ENCODE peak calls at places on chromosomes 1 and 21, in nine cellular contexts. M, A, S, H, B, L, W, J and O are unnamed samples. For H3K36me3 and H3K27me3, the result is how much of the 10 kb centered on the place peaks cover.

GRCh38 chr1:3752400-3752945 is at the start of gene CCDC27:
- DNase-seq in M (no peak), A (no peak), S (no peak), H (no peak), B (no peak), L (no peak), W (no peak), J (no peak), O (no peak)

GRCh38 chr1:213977486-213977842 is 10.3 kb upstream of the PROX1 start:
- DNase-seq in M (no peak), A (no peak), S (no peak), H (no peak), B (no peak), L (no peak), W (no peak), J (no peak), O (no peak)

GRCh38 chr1:156414440-156415064 is 45.5 kb downstream of the RHBG start:
- DNase-seq in M (no peak), A (no peak), S (no peak), H (no peak), B (no peak), L (no peak), W (no peak), J (no peak), O (no peak)

GRCh38 chr1:22658385-22659163 is 5.5 kb downstream of the C1QB start:
- DNase-seq in M (no peak), A (no peak), S (no peak), H (no peak), B (no peak), L (no peak), W (no peak), J (no peak), O (no peak)

GRCh38 chr1:116020668-116021272 is 44.5 kb downstream of the SLC22A15 start:
- DNase-seq in M (no peak), A (no peak), S (peak), H (peak), B (peak), L (peak), W (peak), J (peak), O (peak)

GRCh38 chr1:1892079-1892762 is 1.3 kb upstream of the GNB1 start:
- DNase-seq in M (no peak), A (no peak), S (no peak), H (no peak), B (peak), L (no peak), W (no peak), J (no peak), O (no peak)

GRCh38 chr1:213186168-213186567 is 135.1 kb downstream of the RPS6KC1 start:
- DNase-seq in M (no peak), A (no peak), S (no peak), H (no peak), B (no peak), L (no peak), W (no peak), J (no peak), O (no peak)

GRCh38 chr1:36576677-36577076 is 94.0 kb upstream of the CSF3R start:
- DNase-seq in M (no peak), A (no peak), S (no peak), H (no peak), B (no peak), L (no peak), W (no peak), J (no peak), O (no peak)

GRCh38 chr1:95409901-95410300 is 175.9 kb downstream of the RWDD3 start:
- DNase-seq in M (no peak), A (no peak), S (no peak), H (no peak), B (no peak), L (no peak), W (no peak), J (no peak), O (no peak)

GRCh38 chr1:36352910-36353878 is 29.7 kb upstream of the EVA1B start:
- DNase-seq in M (no peak), A (no peak), S (no peak), H (no peak), B (no peak), L (no peak), W (peak), J (no peak), O (no peak)

GRCh38 chr1:240004086-240004749 is 87.5 kb upstream of the FMN2 start:
- DNase-seq in M (no peak), A (no peak), S (no peak), H (no peak), B (no peak), L (peak), W (peak), J (no peak), O (peak)

GRCh38 chr1:169925505-169926482 is 32.1 kb upstream of the SCYL3 start:
- DNase-seq in M (no peak), A (no peak), S (no peak), H (no peak), B (peak), L (no peak), W (no peak), J (no peak), O (no peak)

GRCh38 chr1:232016636-232017035 is 390.0 kb downstream of the DISC1 start:
- DNase-seq in M (no peak), A (no peak), S (no peak), H (no peak), B (no peak), L (no peak), W (no peak), J (no peak), O (no peak)

GRCh38 chr1:87115317-87115885 is 201.0 kb downstream of the HS2ST1 start:
- DNase-seq in M (no peak), A (no peak), S (no peak), H (no peak), B (no peak), L (no peak), W (peak), J (no peak), O (no peak)

GRCh38 chr21:42923553-42924432 is 1.6 kb downstream of the ERVH48-1 start:
- DNase-seq in M (peak), A (peak), S (peak), H (peak), B (peak), L (peak), W (peak), J (peak), O (peak)

GRCh38 chr1:32992489-32993214 is 28.0 kb upstream of the RNF19B start:
- DNase-seq in M (peak), A (no peak), S (no peak), H (peak), B (peak), L (peak), W (peak), J (peak), O (no peak)

GRCh38 chr21:45074818-45075605 is 632 bp downstream of the ADARB1 start:
- DNase-seq in M (peak), A (peak), S (peak), H (no peak), B (no peak), L (peak), W (peak), J (no peak), O (no peak)

GRCh38 chr1:218659911-218660677 is 315.0 kb downstream of the TGFB2 start:
- DNase-seq in M (no peak), A (no peak), S (no peak), H (no peak), B (no peak), L (no peak), W (no peak), J (no peak), O (no peak)

GRCh38 chr1:156247460-156248322 is at the start of gene PAQR6:
- DNase-seq in M (no peak), A (no peak), S (no peak), H (no peak), B (no peak), L (peak), W (no peak), J (no peak), O (no peak)

GRCh38 chr1:112702420-112703261 is 4.3 kb downstream of the RHOC start:
- DNase-seq in M (peak), A (no peak), S (no peak), H (no peak), B (no peak), L (no peak), W (no peak), J (no peak), O (no peak)

GRCh38 chr1:111745670-111746613 is 6.7 kb upstream of the INKA2 start:
- DNase-seq in M (no peak), A (no peak), S (no peak), H (peak), B (no peak), L (no peak), W (no peak), J (no peak), O (no peak)

GRCh38 chr1:111906816-111907215 is 82.7 kb downstream of the KCND3 start:
- DNase-seq in M (no peak), A (no peak), S (no peak), H (no peak), B (no peak), L (no peak), W (no peak), J (no peak), O (no peak)

GRCh38 chr1:162206749-162207635 is 137.5 kb downstream of the NOS1AP start:
- DNase-seq in M (peak), A (no peak), S (no peak), H (no peak), B (no peak), L (no peak), W (peak), J (no peak), O (no peak)

GRCh38 chr1:109654519-109654918 is 1.4 kb upstream of the GSTM4 start:
- DNase-seq in M (no peak), A (peak), S (no peak), H (no peak), B (no peak), L (no peak), W (no peak), J (no peak), O (no peak)

GRCh38 chr1:11731719-11732283 is 4.1 kb upstream of the AGTRAP start:
- DNase-seq in M (peak), A (peak), S (no peak), H (peak), B (no peak), L (peak), W (peak), J (no peak), O (no peak)

GRCh38 chr1:168726719-168727118 is 2.3 kb downstream of the DPT start:
- DNase-seq in M (no peak), A (no peak), S (no peak), H (no peak), B (no peak), L (no peak), W (no peak), J (no peak), O (no peak)

GRCh38 chr21:25490742-25491141 is 116.5 kb downstream of the MRPL39 start:
- DNase-seq in M (no peak), A (no peak), S (no peak), H (no peak), B (no peak), L (no peak), W (no peak), J (no peak), O (no peak)

GRCh38 chr1:164296172-164296571 is 262.8 kb upstream of the PBX1 start:
- DNase-seq in M (no peak), A (no peak), S (no peak), H (no peak), B (no peak), L (no peak), W (no peak), J (no peak), O (no peak)

GRCh38 chr1:187038789-187039188 is 210.0 kb downstream of the PLA2G4A start:
- DNase-seq in M (no peak), A (no peak), S (no peak), H (no peak), B (no peak), L (no peak), W (peak), J (no peak), O (no peak)

GRCh38 chr1:243264718-243265117 is 8.9 kb downstream of the SDCCAG8 start:
- DNase-seq in M (no peak), A (no peak), S (no peak), H (no peak), B (no peak), L (no peak), W (peak), J (no peak), O (no peak)

GRCh38 chr1:208977861-208978260 is 605.7 kb upstream of the CAMK1G start:
- DNase-seq in M (no peak), A (no peak), S (no peak), H (no peak), B (no peak), L (no peak), W (no peak), J (no peak), O (no peak)

GRCh38 chr1:77841574-77841973 is 46.9 kb upstream of the NEXN start:
- DNase-seq in M (no peak), A (no peak), S (no peak), H (no peak), B (no peak), L (no peak), W (no peak), J (no peak), O (no peak)

GRCh38 chr1:152313970-152314369 is 11.1 kb downstream of the FLG start:
- DNase-seq in M (no peak), A (no peak), S (no peak), H (no peak), B (no peak), L (no peak), W (no peak), J (no peak), O (no peak)

GRCh38 chr1:183139281-183139942 is 46.7 kb upstream of the LAMC2 start:
- DNase-seq in M (no peak), A (no peak), S (no peak), H (no peak), B (no peak), L (no peak), W (peak), J (no peak), O (no peak)

DNA sequence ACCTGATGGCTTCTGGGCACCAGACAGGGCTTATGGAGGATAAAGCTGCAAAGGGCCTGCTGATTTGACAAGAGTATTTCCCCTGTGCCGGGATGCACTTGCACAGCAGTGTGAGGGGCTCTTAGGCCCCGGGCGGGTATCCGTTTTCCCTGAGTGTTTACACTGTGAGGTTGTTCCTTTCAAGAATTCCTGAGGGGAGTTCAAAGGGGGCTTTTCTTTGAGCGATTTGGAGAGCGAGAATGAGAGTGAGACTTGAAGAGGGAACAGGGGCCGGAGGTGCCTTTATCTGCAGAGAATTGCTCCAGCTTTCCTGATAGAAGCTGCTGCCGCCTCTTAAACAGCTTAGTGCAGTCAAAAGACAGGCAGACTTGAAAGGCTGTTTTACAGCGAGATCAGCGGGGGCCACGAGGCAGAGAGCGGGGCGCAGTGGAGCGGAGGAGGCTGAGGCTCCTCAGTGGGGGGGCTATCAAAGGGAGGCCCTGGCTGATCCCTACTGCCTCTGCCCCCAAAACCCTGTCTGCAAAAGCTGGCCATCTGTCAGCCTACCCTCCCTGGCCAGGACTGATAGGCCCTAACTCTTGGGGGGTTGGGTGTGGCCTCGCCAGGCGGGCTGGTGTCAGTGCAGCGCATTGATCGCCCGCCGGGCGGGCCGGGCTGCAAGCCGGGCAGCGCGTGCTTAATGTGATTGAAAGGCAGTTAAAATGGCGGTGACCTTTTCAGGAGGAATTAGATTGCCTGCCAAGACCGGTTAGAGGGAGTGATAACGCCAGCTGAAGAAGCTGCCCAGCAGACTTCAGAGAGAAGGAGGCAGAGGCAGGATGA is 36.5 kb downstream of the TMEM53 start:
- DNase-seq in M (no peak), A (no peak), S (no peak), H (no peak), B (no peak), L (peak), W (no peak), J (no peak), O (no peak)
- H3K36me3 ChIP-seq in M (half or more), A (under half), S (under half), H (half or more), B (half or more), L (under half), W (under half), J (half or more), O (half or more)

GRCh38 chr1:204721378-204722041 is 36.0 kb upstream of the LRRN2 start:
- DNase-seq in M (no peak), A (no peak), S (no peak), H (no peak), B (no peak), L (no peak), W (no peak), J (no peak), O (no peak)
- H3K27me3 ChIP-seq in M (under half), A (under half), S (under half), H (under half), B (under half), L (under half), W (under half), J (under half), O (under half)

GRCh38 chr1:31926252-31926651 is 11.9 kb downstream of the PTP4A2 start:
- DNase-seq in M (no peak), A (no peak), S (no peak), H (no peak), B (no peak), L (no peak), W (no peak), J (no peak), O (no peak)

GRCh38 chr1:31923905-31924304 is 14.3 kb downstream of the PTP4A2 start:
- DNase-seq in M (no peak), A (no peak), S (no peak), H (no peak), B (no peak), L (no peak), W (no peak), J (no peak), O (no peak)

GRCh38 chr1:31919591-31919990 is 18.6 kb downstream of the PTP4A2 start:
- DNase-seq in M (no peak), A (no peak), S (no peak), H (no peak), B (no peak), L (no peak), W (no peak), J (no peak), O (no peak)

GRCh38 chr1:31924839-31925238 is 13.3 kb downstream of the PTP4A2 start:
- DNase-seq in M (no peak), A (no peak), S (no peak), H (no peak), B (no peak), L (no peak), W (no peak), J (no peak), O (no peak)

DNA sequence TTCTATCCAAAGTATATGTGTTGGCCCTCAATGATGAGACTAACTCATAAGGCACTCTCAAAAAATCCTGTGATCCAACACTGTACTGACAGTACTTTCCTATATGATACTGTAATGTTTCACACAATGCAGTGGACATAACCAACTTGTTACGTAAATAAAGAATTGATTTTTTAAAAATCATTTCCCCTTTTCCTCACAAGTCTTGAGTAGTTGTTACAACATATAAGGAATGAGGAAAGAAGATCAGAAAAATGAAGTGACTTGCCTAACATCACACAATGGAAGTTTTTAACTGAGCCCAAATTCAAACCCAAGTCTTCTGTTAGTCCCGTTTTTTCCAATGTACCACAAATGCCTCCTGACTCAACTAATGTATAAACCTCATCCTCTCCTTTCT is 17.2 kb downstream of the PTP4A2 start:
- DNase-seq in M (no peak), A (no peak), S (no peak), H (no peak), B (no peak), L (no peak), W (no peak), J (no peak), O (no peak)
- H3K36me3 ChIP-seq in M (under half), A (under half), S (under half), H (under half), B (under half), L (under half), W (under half), J (under half), O (under half)

GRCh38 chr1:34176830-34177613 is at the start of gene C1orf94:
- DNase-seq in M (no peak), A (no peak), S (no peak), H (no peak), B (no peak), L (no peak), W (no peak), J (no peak), O (no peak)

GRCh38 chr1:34178072-34178471 is 1.4 kb downstream of the C1orf94 start:
- DNase-seq in M (no peak), A (no peak), S (no peak), H (no peak), B (no peak), L (no peak), W (no peak), J (no peak), O (no peak)

GRCh38 chr1:34175737-34176136 is 970 bp upstream of the C1orf94 start:
- DNase-seq in M (no peak), A (no peak), S (no peak), H (no peak), B (no peak), L (no peak), W (no peak), J (no peak), O (no peak)
- H3K27me3 ChIP-seq in M (under half), A (under half), S (under half), H (under half), B (under half), L (under half), W (under half), J (under half), O (under half)

GRCh38 chr1:63401945-63402344 is 34.5 kb downstream of the ALG6 start:
- DNase-seq in M (no peak), A (no peak), S (no peak), H (no peak), B (no peak), L (no peak), W (no peak), J (no peak), O (no peak)
- H3K36me3 ChIP-seq in M (under half), A (under half), S (under half), H (under half), B (under half), L (under half), W (under half), J (under half), O (under half)

DNA sequence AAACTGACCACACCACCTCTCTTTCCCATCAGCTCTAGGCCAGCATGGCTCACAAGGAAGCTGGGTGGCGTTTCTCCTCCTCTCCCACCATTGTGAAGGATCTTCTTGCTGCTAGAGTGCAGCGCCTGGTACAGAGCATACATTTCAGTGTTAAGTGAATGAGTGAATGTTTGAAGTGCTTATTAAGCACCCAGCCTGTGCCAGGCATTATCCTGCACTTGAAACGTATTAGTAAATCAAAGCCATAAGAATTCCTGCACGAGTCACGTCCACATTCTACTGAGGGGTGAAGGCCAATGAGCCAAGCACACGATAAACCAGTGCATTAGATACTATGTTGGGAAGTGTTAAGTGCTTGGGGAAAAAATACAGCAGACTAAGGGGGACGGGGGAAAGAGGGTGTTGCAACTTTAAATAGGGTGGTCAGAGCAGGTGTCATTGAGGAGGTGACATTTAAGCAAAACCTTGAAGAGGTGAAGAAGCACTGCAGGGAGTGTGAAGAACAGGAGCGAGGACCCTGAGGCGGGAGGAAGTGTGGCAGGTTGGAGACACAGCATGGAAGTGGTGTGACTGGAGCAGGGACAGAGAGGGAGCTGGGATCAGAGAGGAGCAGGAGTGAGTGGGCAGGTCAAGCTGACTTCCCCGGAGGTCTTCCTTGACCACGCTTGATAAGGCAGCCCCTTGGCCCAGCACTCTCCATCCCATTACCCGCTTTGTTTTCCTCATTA is 48.5 kb upstream of the LRRN2 start:
- DNase-seq in M (no peak), A (no peak), S (no peak), H (no peak), B (no peak), L (no peak), W (no peak), J (no peak), O (no peak)
- H3K27me3 ChIP-seq in M (under half), A (under half), S (under half), H (under half), B (under half), L (under half), W (under half), J (under half), O (under half)